ENCODE peak calls at places on chromosomes 4 and X, in nine cellular contexts. One of them, this sample, is unnamed.

GRCh38 chr4:17168571-17168970 is 270.1 kb upstream of the LDB2 start:
- DNase-seq in kidney epithelial cell: peak
- DNase-seq in activated effector memory CD4-positive, alpha-beta T cell treated with anti-CD3 and anti-CD28 coated beads, Interleukin-2, amount 50 U/mL, for 16 hours: no peak
- DNase-seq in effector memory CD4-positive, alpha-beta T cell: no peak
- DNase-seq in mesothelial cell of epicardium: no peak
- DNase-seq in psoas muscle: no peak
- DNase-seq in stimulated activated CD8-positive, alpha-beta memory T cell treated with anti-CD3 and anti-CD28 coated beads, Interleukin-7, amount 100 ng/mL, for 1 hour: no peak
- DNase-seq in anterior cingulate cortex: no peak
- DNase-seq in left cardiac atrium: no peak
- DNase-seq in this sample: no peak

GRCh38 chr4:11954093-11954492 is 525.4 kb upstream of the HS3ST1 start:
- DNase-seq in activated effector memory CD4-positive, alpha-beta T cell treated with anti-CD3 and anti-CD28 coated beads, Interleukin-2, amount 50 U/mL, for 16 hours: no peak
- DNase-seq in mesothelial cell of epicardium: no peak
- DNase-seq in stimulated activated CD8-positive, alpha-beta memory T cell treated with anti-CD3 and anti-CD28 coated beads, Interleukin-7, amount 100 ng/mL, for 1 hour: no peak
- DNase-seq in psoas muscle: no peak
- DNase-seq in kidney epithelial cell: no peak
- DNase-seq in effector memory CD4-positive, alpha-beta T cell: no peak
- DNase-seq in left cardiac atrium: no peak
- DNase-seq in anterior cingulate cortex: no peak
- DNase-seq in this sample: no peak

GRCh38 chr4:139901516-139902327 is 236.1 kb downstream of the MGST2 start:
- DNase-seq in psoas muscle: no peak
- DNase-seq in mesothelial cell of epicardium: no peak
- DNase-seq in effector memory CD4-positive, alpha-beta T cell: no peak
- DNase-seq in anterior cingulate cortex: no peak
- DNase-seq in stimulated activated CD8-positive, alpha-beta memory T cell treated with anti-CD3 and anti-CD28 coated beads, Interleukin-7, amount 100 ng/mL, for 1 hour: no peak
- DNase-seq in kidney epithelial cell: no peak
- DNase-seq in left cardiac atrium: no peak
- DNase-seq in activated effector memory CD4-positive, alpha-beta T cell treated with anti-CD3 and anti-CD28 coated beads, Interleukin-2, amount 50 U/mL, for 16 hours: no peak
- DNase-seq in this sample: no peak

GRCh38 chr4:17846256-17846655 is 35.5 kb downstream of the NCAPG start:
- DNase-seq in activated effector memory CD4-positive, alpha-beta T cell treated with anti-CD3 and anti-CD28 coated beads, Interleukin-2, amount 50 U/mL, for 16 hours: no peak
- DNase-seq in kidney epithelial cell: no peak
- DNase-seq in psoas muscle: no peak
- DNase-seq in anterior cingulate cortex: no peak
- DNase-seq in mesothelial cell of epicardium: no peak
- DNase-seq in effector memory CD4-positive, alpha-beta T cell: no peak
- DNase-seq in stimulated activated CD8-positive, alpha-beta memory T cell treated with anti-CD3 and anti-CD28 coated beads, Interleukin-7, amount 100 ng/mL, for 1 hour: no peak
- DNase-seq in left cardiac atrium: no peak
- DNase-seq in this sample: no peak

GRCh38 chrX:45843518-45843917 is 642.8 kb upstream of the DIPK2B start:
- DNase-seq in kidney epithelial cell: no peak
- DNase-seq in psoas muscle: no peak
- DNase-seq in anterior cingulate cortex: no peak
- DNase-seq in stimulated activated CD8-positive, alpha-beta memory T cell treated with anti-CD3 and anti-CD28 coated beads, Interleukin-7, amount 100 ng/mL, for 1 hour: no peak
- DNase-seq in effector memory CD4-positive, alpha-beta T cell: no peak
- DNase-seq in activated effector memory CD4-positive, alpha-beta T cell treated with anti-CD3 and anti-CD28 coated beads, Interleukin-2, amount 50 U/mL, for 16 hours: no peak
- DNase-seq in left cardiac atrium: no peak
- DNase-seq in mesothelial cell of epicardium: no peak
- DNase-seq in this sample: no peak

GRCh38 chrX:45771560-45772340 is 571.1 kb upstream of the DIPK2B start:
- DNase-seq in mesothelial cell of epicardium: no peak
- DNase-seq in anterior cingulate cortex: no peak
- DNase-seq in effector memory CD4-positive, alpha-beta T cell: peak
- DNase-seq in left cardiac atrium: no peak
- DNase-seq in activated effector memory CD4-positive, alpha-beta T cell treated with anti-CD3 and anti-CD28 coated beads, Interleukin-2, amount 50 U/mL, for 16 hours: peak
- DNase-seq in psoas muscle: no peak
- DNase-seq in stimulated activated CD8-positive, alpha-beta memory T cell treated with anti-CD3 and anti-CD28 coated beads, Interleukin-7, amount 100 ng/mL, for 1 hour: no peak
- DNase-seq in kidney epithelial cell: no peak
- DNase-seq in this sample: no peak

GRCh38 chrX:134244043-134244442 is 7.1 kb downstream of the CCDC160 start:
- DNase-seq in psoas muscle: no peak
- DNase-seq in stimulated activated CD8-positive, alpha-beta memory T cell treated with anti-CD3 and anti-CD28 coated beads, Interleukin-7, amount 100 ng/mL, for 1 hour: no peak
- DNase-seq in kidney epithelial cell: no peak
- DNase-seq in activated effector memory CD4-positive, alpha-beta T cell treated with anti-CD3 and anti-CD28 coated beads, Interleukin-2, amount 50 U/mL, for 16 hours: no peak
- DNase-seq in effector memory CD4-positive, alpha-beta T cell: no peak
- DNase-seq in mesothelial cell of epicardium: no peak
- DNase-seq in left cardiac atrium: no peak
- DNase-seq in anterior cingulate cortex: no peak
- DNase-seq in this sample: no peak

GRCh38 chr4:16011173-16011572 is 48.2 kb upstream of the FGFBP2 start:
- DNase-seq in mesothelial cell of epicardium: no peak
- DNase-seq in kidney epithelial cell: no peak
- DNase-seq in stimulated activated CD8-positive, alpha-beta memory T cell treated with anti-CD3 and anti-CD28 coated beads, Interleukin-7, amount 100 ng/mL, for 1 hour: no peak
- DNase-seq in psoas muscle: no peak
- DNase-seq in left cardiac atrium: no peak
- DNase-seq in effector memory CD4-positive, alpha-beta T cell: no peak
- DNase-seq in anterior cingulate cortex: no peak
- DNase-seq in activated effector memory CD4-positive, alpha-beta T cell treated with anti-CD3 and anti-CD28 coated beads, Interleukin-2, amount 50 U/mL, for 16 hours: no peak
- DNase-seq in this sample: no peak

GRCh38 chrX:148609766-148610698 is 109.6 kb downstream of the AFF2 start:
- DNase-seq in left cardiac atrium: no peak
- DNase-seq in effector memory CD4-positive, alpha-beta T cell: no peak
- DNase-seq in stimulated activated CD8-positive, alpha-beta memory T cell treated with anti-CD3 and anti-CD28 coated beads, Interleukin-7, amount 100 ng/mL, for 1 hour: no peak
- DNase-seq in psoas muscle: no peak
- DNase-seq in kidney epithelial cell: no peak
- DNase-seq in mesothelial cell of epicardium: no peak
- DNase-seq in activated effector memory CD4-positive, alpha-beta T cell treated with anti-CD3 and anti-CD28 coated beads, Interleukin-2, amount 50 U/mL, for 16 hours: no peak
- DNase-seq in anterior cingulate cortex: no peak
- DNase-seq in this sample: no peak

GRCh38 chr4:23163649-23164436 is 471.1 kb downstream of the GBA3 start:
- DNase-seq in kidney epithelial cell: no peak
- DNase-seq in mesothelial cell of epicardium: no peak
- DNase-seq in activated effector memory CD4-positive, alpha-beta T cell treated with anti-CD3 and anti-CD28 coated beads, Interleukin-2, amount 50 U/mL, for 16 hours: no peak
- DNase-seq in psoas muscle: no peak
- DNase-seq in effector memory CD4-positive, alpha-beta T cell: no peak
- DNase-seq in anterior cingulate cortex: no peak
- DNase-seq in left cardiac atrium: no peak
- DNase-seq in stimulated activated CD8-positive, alpha-beta memory T cell treated with anti-CD3 and anti-CD28 coated beads, Interleukin-7, amount 100 ng/mL, for 1 hour: no peak
- DNase-seq in this sample: no peak

GRCh38 chrX:152869972-152870371 is 27.9 kb upstream of the ZNF185 start:
- DNase-seq in anterior cingulate cortex: no peak
- DNase-seq in stimulated activated CD8-positive, alpha-beta memory T cell treated with anti-CD3 and anti-CD28 coated beads, Interleukin-7, amount 100 ng/mL, for 1 hour: no peak
- DNase-seq in mesothelial cell of epicardium: no peak
- DNase-seq in kidney epithelial cell: no peak
- DNase-seq in effector memory CD4-positive, alpha-beta T cell: no peak
- DNase-seq in psoas muscle: no peak
- DNase-seq in activated effector memory CD4-positive, alpha-beta T cell treated with anti-CD3 and anti-CD28 coated beads, Interleukin-2, amount 50 U/mL, for 16 hours: no peak
- DNase-seq in left cardiac atrium: no peak
- DNase-seq in this sample: no peak

GRCh38 chr4:7771056-7771455 is 168.6 kb downstream of the AFAP1 start:
- DNase-seq in kidney epithelial cell: no peak
- DNase-seq in effector memory CD4-positive, alpha-beta T cell: peak
- DNase-seq in activated effector memory CD4-positive, alpha-beta T cell treated with anti-CD3 and anti-CD28 coated beads, Interleukin-2, amount 50 U/mL, for 16 hours: peak
- DNase-seq in stimulated activated CD8-positive, alpha-beta memory T cell treated with anti-CD3 and anti-CD28 coated beads, Interleukin-7, amount 100 ng/mL, for 1 hour: no peak
- DNase-seq in mesothelial cell of epicardium: no peak
- DNase-seq in left cardiac atrium: no peak
- DNase-seq in anterior cingulate cortex: no peak
- DNase-seq in psoas muscle: no peak
- DNase-seq in this sample: no peak

GRCh38 chrX:95058815-95059214 is 1384.8 kb downstream of the FAM133A start:
- DNase-seq in kidney epithelial cell: peak
- DNase-seq in stimulated activated CD8-positive, alpha-beta memory T cell treated with anti-CD3 and anti-CD28 coated beads, Interleukin-7, amount 100 ng/mL, for 1 hour: no peak
- DNase-seq in psoas muscle: no peak
- DNase-seq in mesothelial cell of epicardium: no peak
- DNase-seq in anterior cingulate cortex: no peak
- DNase-seq in effector memory CD4-positive, alpha-beta T cell: no peak
- DNase-seq in left cardiac atrium: no peak
- DNase-seq in activated effector memory CD4-positive, alpha-beta T cell treated with anti-CD3 and anti-CD28 coated beads, Interleukin-2, amount 50 U/mL, for 16 hours: no peak
- DNase-seq in this sample: no peak

GRCh38 chr4:157075811-157076577 is at the start of gene GLRB:
- DNase-seq in stimulated activated CD8-positive, alpha-beta memory T cell treated with anti-CD3 and anti-CD28 coated beads, Interleukin-7, amount 100 ng/mL, for 1 hour: no peak
- DNase-seq in mesothelial cell of epicardium: peak
- DNase-seq in kidney epithelial cell: no peak
- DNase-seq in psoas muscle: peak
- DNase-seq in activated effector memory CD4-positive, alpha-beta T cell treated with anti-CD3 and anti-CD28 coated beads, Interleukin-2, amount 50 U/mL, for 16 hours: no peak
- DNase-seq in anterior cingulate cortex: peak
- DNase-seq in effector memory CD4-positive, alpha-beta T cell: no peak
- DNase-seq in left cardiac atrium: peak
- DNase-seq in this sample: peak

GRCh38 chr4:25702848-25703247 is 47.2 kb downstream of the SLC34A2 start:
- DNase-seq in left cardiac atrium: no peak
- DNase-seq in psoas muscle: no peak
- DNase-seq in effector memory CD4-positive, alpha-beta T cell: no peak
- DNase-seq in anterior cingulate cortex: peak
- DNase-seq in mesothelial cell of epicardium: no peak
- DNase-seq in activated effector memory CD4-positive, alpha-beta T cell treated with anti-CD3 and anti-CD28 coated beads, Interleukin-2, amount 50 U/mL, for 16 hours: no peak
- DNase-seq in kidney epithelial cell: peak
- DNase-seq in stimulated activated CD8-positive, alpha-beta memory T cell treated with anti-CD3 and anti-CD28 coated beads, Interleukin-7, amount 100 ng/mL, for 1 hour: no peak
- DNase-seq in this sample: no peak

GRCh38 chrX:136586386-136586785 is 54.4 kb downstream of the VGLL1 start:
- DNase-seq in stimulated activated CD8-positive, alpha-beta memory T cell treated with anti-CD3 and anti-CD28 coated beads, Interleukin-7, amount 100 ng/mL, for 1 hour: no peak
- DNase-seq in anterior cingulate cortex: no peak
- DNase-seq in mesothelial cell of epicardium: no peak
- DNase-seq in left cardiac atrium: no peak
- DNase-seq in activated effector memory CD4-positive, alpha-beta T cell treated with anti-CD3 and anti-CD28 coated beads, Interleukin-2, amount 50 U/mL, for 16 hours: no peak
- DNase-seq in kidney epithelial cell: no peak
- DNase-seq in effector memory CD4-positive, alpha-beta T cell: peak
- DNase-seq in psoas muscle: no peak
- DNase-seq in this sample: no peak

GRCh38 chr4:53576676-53577372 is 14.5 kb downstream of the LNX1 start:
- DNase-seq in effector memory CD4-positive, alpha-beta T cell: no peak
- DNase-seq in kidney epithelial cell: no peak
- DNase-seq in psoas muscle: no peak
- DNase-seq in stimulated activated CD8-positive, alpha-beta memory T cell treated with anti-CD3 and anti-CD28 coated beads, Interleukin-7, amount 100 ng/mL, for 1 hour: no peak
- DNase-seq in left cardiac atrium: no peak
- DNase-seq in activated effector memory CD4-positive, alpha-beta T cell treated with anti-CD3 and anti-CD28 coated beads, Interleukin-2, amount 50 U/mL, for 16 hours: no peak
- DNase-seq in anterior cingulate cortex: no peak
- DNase-seq in mesothelial cell of epicardium: no peak
- DNase-seq in this sample: no peak

GRCh38 chrX:3962511-3963350 is 249.3 kb upstream of the PRKX start:
- DNase-seq in kidney epithelial cell: no peak
- DNase-seq in effector memory CD4-positive, alpha-beta T cell: no peak
- DNase-seq in psoas muscle: no peak
- DNase-seq in mesothelial cell of epicardium: no peak
- DNase-seq in activated effector memory CD4-positive, alpha-beta T cell treated with anti-CD3 and anti-CD28 coated beads, Interleukin-2, amount 50 U/mL, for 16 hours: no peak
- DNase-seq in stimulated activated CD8-positive, alpha-beta memory T cell treated with anti-CD3 and anti-CD28 coated beads, Interleukin-7, amount 100 ng/mL, for 1 hour: no peak
- DNase-seq in left cardiac atrium: no peak
- DNase-seq in anterior cingulate cortex: no peak
- DNase-seq in this sample: peak

GRCh38 chr4:128812360-128812958 is 3.0 kb downstream of the JADE1 start:
- DNase-seq in kidney epithelial cell: no peak
- DNase-seq in left cardiac atrium: peak
- DNase-seq in stimulated activated CD8-positive, alpha-beta memory T cell treated with anti-CD3 and anti-CD28 coated beads, Interleukin-7, amount 100 ng/mL, for 1 hour: no peak
- DNase-seq in activated effector memory CD4-positive, alpha-beta T cell treated with anti-CD3 and anti-CD28 coated beads, Interleukin-2, amount 50 U/mL, for 16 hours: no peak
- DNase-seq in mesothelial cell of epicardium: peak
- DNase-seq in psoas muscle: no peak
- DNase-seq in effector memory CD4-positive, alpha-beta T cell: no peak
- DNase-seq in anterior cingulate cortex: peak
- DNase-seq in this sample: peak

GRCh38 chr4:73068496-73069337 is 799 bp downstream of the COX18 start:
- DNase-seq in mesothelial cell of epicardium: no peak
- DNase-seq in activated effector memory CD4-positive, alpha-beta T cell treated with anti-CD3 and anti-CD28 coated beads, Interleukin-2, amount 50 U/mL, for 16 hours: no peak
- DNase-seq in stimulated activated CD8-positive, alpha-beta memory T cell treated with anti-CD3 and anti-CD28 coated beads, Interleukin-7, amount 100 ng/mL, for 1 hour: no peak
- DNase-seq in kidney epithelial cell: no peak
- DNase-seq in anterior cingulate cortex: no peak
- DNase-seq in left cardiac atrium: no peak
- DNase-seq in psoas muscle: no peak
- DNase-seq in effector memory CD4-positive, alpha-beta T cell: no peak
- DNase-seq in this sample: no peak

This sample was measured in progenitor cell of endocrine pancreas.